ENCODE peak calls at places on chromosomes 13 and 19, in ten cellular contexts. Y is progenitor cell of endocrine pancreas; M is right atrium auricular region; W is cardiac fibroblast; L is NAMALWA; E is NCI-H187; X is NCI-H1092 treated with DMSO at 0.1 percent for 48 hours; B is activated T-helper 1 cell treated with anti-CD3 and anti-CD28 coated beads, Interleukin-2, amount 50 U/mL, for 16 hours; N is fibroblast of lung; D is NCI-H2081. S is an unnamed sample.

GRCh38 chr13:75136151-75136550 is 345.8 kb downstream of the TBC1D4 start:
- DNase-seq in Y (no peak), M (no peak), D (no peak), L (no peak), B (no peak), W (peak; percentile 33), X (no peak), N (peak; percentile 55), E (no peak), S (no peak)

GRCh38 chr19:34276614-34277013 is 22.3 kb downstream of the GARRE1 start:
- DNase-seq in E (peak; percentile 6), D (no peak), B (no peak), M (no peak), W (no peak), Y (no peak), X (no peak), L (peak; percentile 28), N (no peak), S (no peak)

GRCh38 chr13:78160793-78161192 is 242.2 kb upstream of the EDNRB start:
- DNase-seq in L (peak; percentile 35), W (peak; percentile 66), X (no peak), Y (no peak), N (peak; percentile 84), B (no peak), M (no peak), D (no peak), E (peak; percentile 12), S (peak; percentile 90)

GRCh38 chr19:34489175-34489574 is 7.6 kb downstream of the WTIP start:
- DNase-seq in N (no peak), M (no peak), X (no peak), D (no peak), Y (no peak), L (no peak), E (no peak), B (no peak), W (no peak), S (no peak)

GRCh38 chr19:11279505-11280236 is 16.3 kb upstream of the TSPAN16 start:
- DNase-seq in N (peak; percentile 36), D (no peak), X (no peak), E (no peak), B (no peak), L (no peak), W (peak; percentile 77), Y (no peak), M (no peak), S (no peak)

GRCh38 chr13:43472344-43472743 is 314.4 kb downstream of the ENOX1 start:
- DNase-seq in D (no peak), W (no peak), Y (no peak), M (no peak), E (no peak), N (no peak), L (no peak), B (no peak), X (no peak), S (no peak)

GRCh38 chr13:40031031-40031430 is 375.6 kb downstream of the COG6 start:
- DNase-seq in L (no peak), W (peak; percentile 83), B (no peak), Y (no peak), M (no peak), N (peak; percentile 83), X (no peak), D (no peak), E (no peak), S (peak; percentile 10)

GRCh38 chr13:104779311-104779710 is 1713.1 kb upstream of the SLC10A2 start:
- DNase-seq in X (no peak), L (no peak), D (no peak), W (peak; percentile 42), E (no peak), Y (no peak), B (no peak), N (peak; percentile 58), M (no peak), S (peak; percentile 3)

GRCh38 chr13:77692746-77693448 is 4.6 kb upstream of the SLAIN1 start:
- DNase-seq in M (no peak), X (no peak), B (no peak), D (no peak), E (no peak), L (no peak), N (peak; percentile 30), W (no peak), Y (no peak), S (no peak)

GRCh38 chr19:46067691-46068090 is 26.9 kb upstream of the IGFL4 start:
- DNase-seq in L (no peak), E (no peak), M (no peak), B (no peak), N (no peak), D (no peak), X (no peak), Y (no peak), W (no peak), S (no peak)